ENCODE peak calls at places on chromosomes 4 and X, in six cellular contexts. One of them, this sample, is unnamed.

GRCh38 chrX:12701625-12702024 is 89.6 kb upstream of the PRPS2 start:
- DNase-seq in neuronal stem cell: peak; percentile 23
- DNase-seq in H1: peak; percentile 9
- DNase-seq in trophoblast cell: peak; percentile 77
- DNase-seq in H9: peak; percentile 53
- DNase-seq in IMR-90: peak; percentile 68
- DNase-seq in this sample: peak; percentile 35

GRCh38 chr4:1278336-1278670 is 11.4 kb upstream of the MAEA start:
- DNase-seq in trophoblast cell: peak; percentile 17
- DNase-seq in neuronal stem cell: no peak
- DNase-seq in IMR-90: peak; percentile 28
- DNase-seq in H9: no peak
- DNase-seq in H1: no peak
- DNase-seq in this sample: peak; percentile 14

GRCh38 chr4:107908377-107908776 is 23.0 kb upstream of the CYP2U1 start:
- DNase-seq in trophoblast cell: no peak
- DNase-seq in H1: no peak
- DNase-seq in H9: no peak
- DNase-seq in neuronal stem cell: no peak
- DNase-seq in IMR-90: no peak
- DNase-seq in this sample: no peak

GRCh38 chr4:154073107-154073817 is 284.4 kb upstream of the SFRP2 start:
- DNase-seq in H9: no peak
- DNase-seq in neuronal stem cell: no peak
- DNase-seq in trophoblast cell: no peak
- DNase-seq in H1: no peak
- DNase-seq in IMR-90: no peak
- DNase-seq in this sample: peak; percentile 91

GRCh38 chrX:134753185-134754008 is 95.1 kb upstream of the PLAC1 start:
- DNase-seq in IMR-90: peak; percentile 65
- DNase-seq in H1: no peak
- DNase-seq in H9: no peak
- DNase-seq in neuronal stem cell: no peak
- DNase-seq in trophoblast cell: peak; percentile 2
- DNase-seq in this sample: peak; percentile 48

GRCh38 chrX:11791090-11791489 is 33.1 kb downstream of the MSL3 start:
- DNase-seq in IMR-90: no peak
- DNase-seq in H1: no peak
- DNase-seq in trophoblast cell: no peak
- DNase-seq in H9: no peak
- DNase-seq in neuronal stem cell: no peak
- DNase-seq in this sample: no peak

GRCh38 chr4:1041147-1041935 is 29.9 kb downstream of the FGFRL1 start:
- DNase-seq in neuronal stem cell: peak; percentile 82
- DNase-seq in H1: no peak
- DNase-seq in trophoblast cell: no peak
- DNase-seq in IMR-90: peak; percentile 34
- DNase-seq in H9: no peak
- DNase-seq in this sample: peak; percentile 26

GRCh38 chr4:167185465-167185864 is 48.8 kb downstream of the SPOCK3 start:
- DNase-seq in H1: no peak
- DNase-seq in H9: no peak
- DNase-seq in trophoblast cell: peak; percentile 43
- DNase-seq in neuronal stem cell: no peak
- DNase-seq in IMR-90: no peak
- DNase-seq in this sample: no peak

GRCh38 chr4:993111-994029 is at the start of gene SLC26A1:
- DNase-seq in trophoblast cell: peak; percentile 59
- DNase-seq in H1: no peak
- DNase-seq in IMR-90: no peak
- DNase-seq in neuronal stem cell: no peak
- DNase-seq in H9: no peak
- DNase-seq in this sample: no peak

GRCh38 chr4:153174821-153175567 is 29.2 kb upstream of the TRIM2 start:
- DNase-seq in H9: no peak
- DNase-seq in neuronal stem cell: no peak
- DNase-seq in IMR-90: no peak
- DNase-seq in trophoblast cell: no peak
- DNase-seq in H1: no peak
- DNase-seq in this sample: no peak

GRCh38 chr4:15149234-15149841 is 147.1 kb downstream of the CPEB2 start:
- DNase-seq in trophoblast cell: no peak
- DNase-seq in H1: no peak
- DNase-seq in neuronal stem cell: no peak
- DNase-seq in H9: no peak
- DNase-seq in IMR-90: peak; percentile 35
- DNase-seq in this sample: no peak

GRCh38 chr4:44016582-44017421 is 431.8 kb downstream of the KCTD8 start:
- DNase-seq in H9: no peak
- DNase-seq in IMR-90: peak; percentile 23
- DNase-seq in trophoblast cell: peak; percentile 5
- DNase-seq in neuronal stem cell: no peak
- DNase-seq in H1: no peak
- DNase-seq in this sample: peak; percentile 1

GRCh38 chrX:119105826-119106225 is 21.8 kb downstream of the KIAA1210 start:
- DNase-seq in H1: no peak
- DNase-seq in H9: no peak
- DNase-seq in IMR-90: peak; percentile 19
- DNase-seq in neuronal stem cell: no peak
- DNase-seq in trophoblast cell: no peak
- DNase-seq in this sample: peak; percentile 22

GRCh38 chrX:130877892-130878321 is 25.1 kb downstream of the ENOX2 start:
- DNase-seq in IMR-90: no peak
- DNase-seq in trophoblast cell: no peak
- DNase-seq in H9: no peak
- DNase-seq in H1: no peak
- DNase-seq in neuronal stem cell: no peak
- DNase-seq in this sample: no peak

GRCh38 chr4:45566896-45567603 is 556.8 kb downstream of the GABRG1 start:
- DNase-seq in H9: no peak
- DNase-seq in H1: no peak
- DNase-seq in neuronal stem cell: no peak
- DNase-seq in IMR-90: no peak
- DNase-seq in trophoblast cell: no peak
- DNase-seq in this sample: no peak

GRCh38 chrX:126063984-126064383 is 102.1 kb downstream of the DCAF12L2 start:
- DNase-seq in H1: no peak
- DNase-seq in H9: no peak
- DNase-seq in neuronal stem cell: no peak
- DNase-seq in IMR-90: no peak
- DNase-seq in trophoblast cell: no peak
- DNase-seq in this sample: no peak

GRCh38 chr4:2042207-2042946 is 16.8 kb upstream of the NAT8L start:
- DNase-seq in H1: no peak
- DNase-seq in neuronal stem cell: no peak
- DNase-seq in trophoblast cell: peak; percentile 35
- DNase-seq in H9: peak; percentile 39
- DNase-seq in IMR-90: no peak
- DNase-seq in this sample: peak; percentile 29

GRCh38 chr4:129218355-129218754 is 122.4 kb downstream of the C4orf33 start:
- DNase-seq in H1: no peak
- DNase-seq in IMR-90: no peak
- DNase-seq in trophoblast cell: peak; percentile 14
- DNase-seq in neuronal stem cell: peak; percentile 5
- DNase-seq in H9: no peak
- DNase-seq in this sample: peak; percentile 31

GRCh38 chr4:144509088-144509854 is 136.7 kb upstream of the HHIP start:
- DNase-seq in trophoblast cell: no peak
- DNase-seq in neuronal stem cell: no peak
- DNase-seq in H9: no peak
- DNase-seq in H1: no peak
- DNase-seq in IMR-90: no peak
- DNase-seq in this sample: no peak

DNA sequence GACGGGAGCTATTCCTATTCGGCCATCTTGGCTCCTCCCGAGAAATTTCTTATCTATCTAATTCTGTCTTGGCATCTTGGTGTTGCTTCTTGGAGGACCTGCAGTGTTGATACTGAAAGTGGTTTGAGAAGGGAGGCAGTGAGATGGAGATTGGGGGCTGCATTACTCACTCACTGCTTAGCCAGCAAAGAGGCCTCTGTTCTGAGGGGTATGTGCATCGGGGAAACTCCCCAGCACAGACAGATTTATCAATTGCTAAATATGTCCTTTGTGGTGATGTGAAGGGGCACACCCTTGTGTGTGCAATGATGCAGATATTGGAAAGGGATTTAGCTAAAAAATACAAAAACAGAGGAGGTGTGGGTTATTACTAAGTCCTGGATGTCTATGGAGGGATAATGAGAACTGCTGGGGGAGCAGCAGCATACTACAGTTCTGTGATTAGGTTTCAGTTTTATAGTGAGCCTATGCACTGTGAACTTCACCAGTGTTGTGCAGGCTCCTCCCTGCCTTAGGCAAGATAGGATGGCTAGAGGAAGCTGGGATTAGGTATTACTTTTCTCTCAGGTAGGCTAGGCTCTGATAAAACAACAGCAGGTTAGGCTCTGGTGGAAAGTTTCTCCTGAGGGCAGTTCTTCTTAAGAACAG is 279.0 kb downstream of the HS3ST1 start:
- DNase-seq in neuronal stem cell: no peak
- DNase-seq in trophoblast cell: no peak
- DNase-seq in H9: no peak
- DNase-seq in IMR-90: no peak
- DNase-seq in H1: no peak
- DNase-seq in this sample: no peak
- H4K91ac ChIP-seq in neuronal stem cell: no peak overlapping the region
- H4K91ac ChIP-seq in trophoblast cell: no peak overlapping the region
- H4K91ac ChIP-seq in H9: no peak overlapping the region
- H4K91ac ChIP-seq in IMR-90: no peak overlapping the region
- H4K91ac ChIP-seq in H1: peak overlapping the region; percentile 51
- H4K91ac ChIP-seq in this sample: no peak overlapping the region

DNA sequence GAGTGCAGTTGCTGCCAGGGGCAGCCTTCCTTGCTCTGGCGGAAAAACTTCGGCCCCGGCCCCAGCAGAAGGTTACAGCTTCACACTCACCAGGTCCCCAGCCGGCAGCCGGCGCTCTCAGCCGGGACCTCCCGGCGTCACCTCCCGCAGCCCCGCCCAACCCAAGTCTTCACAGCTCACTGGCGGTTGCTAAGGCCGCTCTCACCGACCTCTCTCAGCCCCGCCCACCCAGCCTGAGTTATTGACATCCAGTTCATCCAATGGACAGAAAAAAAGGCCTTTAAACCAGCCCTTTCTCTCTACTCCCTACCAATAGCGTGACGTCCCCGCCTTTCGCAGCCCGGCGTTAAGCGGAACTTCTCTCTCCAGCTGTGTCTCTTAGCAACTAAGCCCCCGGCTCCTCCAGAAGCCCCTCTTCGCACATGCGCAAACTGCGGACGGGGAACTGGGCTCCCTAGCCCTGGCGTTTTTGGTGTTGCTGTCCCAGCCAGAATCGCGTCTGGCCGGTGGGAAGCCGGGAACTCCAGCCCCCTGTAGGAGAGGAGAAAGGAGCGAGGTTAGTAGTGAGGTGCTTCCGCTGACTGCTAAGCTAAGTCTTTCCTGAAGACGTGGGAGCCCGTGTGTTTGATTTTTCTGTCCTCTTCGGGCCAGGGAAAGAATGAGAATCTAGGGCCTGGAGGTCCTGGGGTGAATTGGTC is at the start of gene BBS12:
- DNase-seq in H9: peak; percentile 100
- DNase-seq in H1: peak; percentile 99
- DNase-seq in trophoblast cell: peak; percentile 100
- DNase-seq in neuronal stem cell: peak; percentile 100
- DNase-seq in IMR-90: peak; percentile 99
- DNase-seq in this sample: peak; percentile 100
- H3K18ac ChIP-seq in H9: peak within 1 kb of the TSS; percentile 69
- H3K18ac ChIP-seq in H1: peak within 1 kb of the TSS; percentile 21
- H3K18ac ChIP-seq in trophoblast cell: peak within 1 kb of the TSS; percentile 27
- H3K18ac ChIP-seq in neuronal stem cell: peak within 1 kb of the TSS; percentile 20
- H3K18ac ChIP-seq in IMR-90: peak within 1 kb of the TSS; percentile 25
- H3K18ac ChIP-seq in this sample: no peak within 1 kb of the TSS

GRCh38 chrX:14817559-14817958 is 55.3 kb downstream of the FANCB start:
- DNase-seq in trophoblast cell: peak; percentile 66
- DNase-seq in neuronal stem cell: no peak
- DNase-seq in H1: no peak
- DNase-seq in H9: no peak
- DNase-seq in IMR-90: no peak
- DNase-seq in this sample: no peak

DNA sequence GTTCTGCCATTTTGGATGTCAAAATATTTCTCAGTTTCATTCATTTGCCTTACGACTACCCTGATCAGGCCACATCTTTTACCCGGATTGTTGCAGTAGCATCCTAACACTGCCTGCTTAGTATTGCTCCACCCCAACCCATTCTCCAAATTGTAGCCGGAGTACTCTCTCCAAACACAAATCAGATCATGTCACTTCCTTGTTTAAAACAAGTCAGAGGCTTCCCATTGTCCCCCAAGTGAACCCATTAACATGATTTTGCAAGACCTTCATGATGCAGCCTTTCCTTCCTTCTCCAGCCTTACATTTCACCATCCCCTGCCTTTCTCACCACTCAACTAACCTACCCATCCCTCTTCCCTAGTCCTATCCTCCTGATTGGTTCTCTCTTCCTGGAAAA is 53.1 kb downstream of the FANCB start:
- DNase-seq in neuronal stem cell: no peak
- DNase-seq in IMR-90: no peak
- DNase-seq in trophoblast cell: no peak
- DNase-seq in H9: no peak
- DNase-seq in H1: no peak
- DNase-seq in this sample: no peak
- H4K91ac ChIP-seq in neuronal stem cell: no peak overlapping the region
- H4K91ac ChIP-seq in IMR-90: no peak overlapping the region
- H4K91ac ChIP-seq in trophoblast cell: no peak overlapping the region
- H4K91ac ChIP-seq in H9: no peak overlapping the region
- H4K91ac ChIP-seq in H1: no peak overlapping the region
- H4K91ac ChIP-seq in this sample: no peak overlapping the region

GRCh38 chr4:74123065-74123728 is 24.2 kb upstream of the CXCL2 start:
- DNase-seq in IMR-90: peak; percentile 15
- DNase-seq in H9: no peak
- DNase-seq in trophoblast cell: no peak
- DNase-seq in H1: no peak
- DNase-seq in neuronal stem cell: no peak
- DNase-seq in this sample: peak; percentile 92

GRCh38 chr4:74121643-74122579 is 22.9 kb upstream of the CXCL2 start:
- DNase-seq in trophoblast cell: no peak
- DNase-seq in H9: no peak
- DNase-seq in neuronal stem cell: no peak
- DNase-seq in IMR-90: no peak
- DNase-seq in H1: no peak
- DNase-seq in this sample: no peak

GRCh38 chr4:74118600-74119351 is 19.8 kb upstream of the CXCL2 start:
- DNase-seq in neuronal stem cell: no peak
- DNase-seq in trophoblast cell: no peak
- DNase-seq in H1: no peak
- DNase-seq in H9: no peak
- DNase-seq in IMR-90: no peak
- DNase-seq in this sample: no peak

GRCh38 chr4:74117024-74117534 is 18.1 kb upstream of the CXCL2 start:
- DNase-seq in neuronal stem cell: no peak
- DNase-seq in H9: no peak
- DNase-seq in IMR-90: peak; percentile 98
- DNase-seq in H1: no peak
- DNase-seq in trophoblast cell: peak; percentile 82
- DNase-seq in this sample: peak; percentile 99

DNA sequence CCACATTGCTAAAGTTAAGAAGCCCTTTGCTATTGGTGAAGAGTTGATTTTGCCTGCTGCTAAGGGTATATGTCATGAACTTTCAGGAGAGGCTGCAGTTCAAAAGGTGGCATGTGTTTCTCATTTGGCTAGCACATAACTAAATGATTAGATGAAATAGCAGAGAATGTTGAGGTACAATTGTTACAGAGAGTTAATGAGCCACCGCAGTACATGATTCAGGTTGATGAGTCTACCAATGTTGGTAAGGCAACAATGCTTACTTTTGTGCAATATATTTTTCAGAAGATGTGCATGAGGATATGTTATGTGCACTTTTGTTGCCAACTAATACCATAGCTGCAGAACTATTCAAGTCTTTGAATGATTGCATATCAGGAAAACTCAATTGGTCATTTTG is 21.1 kb upstream of the CXCL2 start:
- DNase-seq in IMR-90: no peak
- DNase-seq in H9: no peak
- DNase-seq in trophoblast cell: no peak
- DNase-seq in neuronal stem cell: no peak
- DNase-seq in H1: no peak
- DNase-seq in this sample: no peak
- H3K18ac ChIP-seq in IMR-90: no peak overlapping the region
- H3K18ac ChIP-seq in H9: no peak overlapping the region
- H3K18ac ChIP-seq in trophoblast cell: no peak overlapping the region
- H3K18ac ChIP-seq in neuronal stem cell: no peak overlapping the region
- H3K18ac ChIP-seq in H1: no peak overlapping the region
- H3K18ac ChIP-seq in this sample: no peak overlapping the region